ENCODE peak calls at places on chromosomes 16 and 17, in nine cellular contexts. U is heart left ventricle, L is AG09319, P is HFFc6, K is dorsolateral prefrontal cortex, X is glutamatergic neuron, Y is coronary artery, G is fibroblast of pulmonary artery, B is choroid plexus epithelial cell. S is an unnamed sample.

GRCh38 chr16:82888616-82889015 is 261.8 kb downstream of the CDH13 start:
- DNase-seq in U (no peak), L (peak), P (peak), K (no peak), X (no peak), Y (no peak), G (peak), B (peak), S (no peak)

GRCh38 chr17:48912476-48912875 is 4.3 kb downstream of the UBE2Z start:
- DNase-seq in U (no peak), L (no peak), P (no peak), K (no peak), X (no peak), Y (no peak), G (no peak), B (no peak), S (no peak)

GRCh38 chr16:74829637-74830036 is 55.0 kb upstream of the FA2H start:
- DNase-seq in U (no peak), L (no peak), P (no peak), K (no peak), X (no peak), Y (no peak), G (no peak), B (no peak), S (no peak)

GRCh38 chr16:21608647-21609328 is 9.4 kb downstream of the METTL9 start:
- DNase-seq in U (no peak), L (no peak), P (no peak), K (no peak), X (no peak), Y (no peak), G (peak), B (peak), S (peak)

GRCh38 chr17:64025732-64026294 is 5.4 kb upstream of the ICAM2 start:
- DNase-seq in U (peak), L (peak), P (peak), K (no peak), X (peak), Y (no peak), G (peak), B (peak), S (peak)

GRCh38 chr17:68892658-68893057 is 62.5 kb downstream of the ABCA8 start:
- DNase-seq in U (no peak), L (no peak), P (no peak), K (no peak), X (no peak), Y (no peak), G (no peak), B (no peak), S (no peak)

GRCh38 chr17:44655983-44656700 is at the start of gene MEIOC:
- DNase-seq in U (no peak), L (no peak), P (no peak), K (no peak), X (peak), Y (no peak), G (no peak), B (no peak), S (no peak)

GRCh38 chr16:48949636-48950035 is 332.0 kb downstream of the CBLN1 start:
- DNase-seq in U (no peak), L (no peak), P (no peak), K (no peak), X (no peak), Y (no peak), G (no peak), B (no peak), S (no peak)

GRCh38 chr16:66750279-66751134 is 902 bp downstream of the DYNC1LI2 start:
- DNase-seq in U (no peak), L (no peak), P (no peak), K (no peak), X (no peak), Y (no peak), G (no peak), B (peak), S (no peak)

GRCh38 chr17:81814748-81815645 is 11.0 kb downstream of the GCGR start:
- DNase-seq in U (no peak), L (no peak), P (no peak), K (no peak), X (no peak), Y (no peak), G (no peak), B (no peak), S (no peak)

GRCh38 chr17:68456529-68457167 is 648 bp downstream of the WIPI1 start:
- DNase-seq in U (peak), L (peak), P (peak), K (peak), X (peak), Y (peak), G (peak), B (peak), S (no peak)

GRCh38 chr16:88561485-88562369 is 8.5 kb upstream of the ZC3H18 start:
- DNase-seq in U (peak), L (peak), P (peak), K (peak), X (peak), Y (no peak), G (peak), B (peak), S (no peak)

GRCh38 chr16:77531741-77532140 is 96.9 kb upstream of the ADAMTS18 start:
- DNase-seq in U (no peak), L (peak), P (no peak), K (no peak), X (no peak), Y (no peak), G (peak), B (peak), S (no peak)

GRCh38 chr17:81253358-81254131 is 14.4 kb downstream of the NDUFAF8 start:
- DNase-seq in U (no peak), L (no peak), P (no peak), K (peak), X (peak), Y (no peak), G (peak), B (peak), S (no peak)

GRCh38 chr16:85395207-85395912 is 217.8 kb upstream of the GSE1 start:
- DNase-seq in U (peak), L (peak), P (peak), K (peak), X (peak), Y (peak), G (peak), B (peak), S (no peak)

GRCh38 chr16:84574191-84574590 is 43.7 kb downstream of the COTL1 start:
- DNase-seq in U (no peak), L (no peak), P (no peak), K (no peak), X (no peak), Y (no peak), G (no peak), B (no peak), S (no peak)

GRCh38 chr16:30068750-30069574 is 3.4 kb downstream of the ALDOA start:
- DNase-seq in U (no peak), L (no peak), P (peak), K (no peak), X (peak), Y (no peak), G (peak), B (peak), S (no peak)

GRCh38 chr17:41530062-41531048 is 2.2 kb upstream of the KRT19 start:
- DNase-seq in U (no peak), L (peak), P (peak), K (no peak), X (no peak), Y (no peak), G (peak), B (peak), S (no peak)

GRCh38 chr16:81482329-81483063 is 37.9 kb downstream of the CMIP start:
- DNase-seq in U (no peak), L (no peak), P (no peak), K (no peak), X (no peak), Y (no peak), G (no peak), B (no peak), S (no peak)

GRCh38 chr16:89031715-89032659 is 55.0 kb upstream of the CBFA2T3 start:
- DNase-seq in U (no peak), L (no peak), P (no peak), K (no peak), X (no peak), Y (no peak), G (no peak), B (no peak), S (no peak)

GRCh38 chr17:64599187-64599676 is 62.9 kb downstream of the SMURF2 start:
- DNase-seq in U (no peak), L (no peak), P (no peak), K (no peak), X (no peak), Y (no peak), G (no peak), B (peak), S (no peak)

GRCh38 chr17:78242024-78242742 is 10.8 kb downstream of the TMEM235 start:
- DNase-seq in U (no peak), L (no peak), P (no peak), K (no peak), X (no peak), Y (no peak), G (no peak), B (no peak), S (no peak)

GRCh38 chr17:9237661-9238301 is 216.5 kb downstream of the NTN1 start:
- DNase-seq in U (no peak), L (no peak), P (no peak), K (no peak), X (peak), Y (no peak), G (no peak), B (no peak), S (no peak)

GRCh38 chr16:57563761-57564160 is 21.3 kb downstream of the ADGRG5 start:
- DNase-seq in U (no peak), L (no peak), P (no peak), K (no peak), X (no peak), Y (no peak), G (no peak), B (no peak), S (peak)

GRCh38 chr16:81696136-81696958 is 82.7 kb upstream of the PLCG2 start:
- DNase-seq in U (no peak), L (no peak), P (no peak), K (no peak), X (no peak), Y (no peak), G (no peak), B (no peak), S (no peak)

GRCh38 chr17:65022751-65023421 is 33.7 kb downstream of the GNA13 start:
- DNase-seq in U (no peak), L (no peak), P (peak), K (no peak), X (no peak), Y (no peak), G (peak), B (peak), S (no peak)

GRCh38 chr17:48494335-48494734 is 36.5 kb downstream of the HOXB1 start:
- DNase-seq in U (no peak), L (no peak), P (no peak), K (no peak), X (no peak), Y (no peak), G (peak), B (no peak), S (no peak)

GRCh38 chr16:82062645-82063058 is 27.6 kb downstream of the HSD17B2 start:
- DNase-seq in U (no peak), L (peak), P (peak), K (no peak), X (no peak), Y (no peak), G (peak), B (peak), S (no peak)

GRCh38 chr16:79150626-79151025 is 449.9 kb downstream of the MAF start:
- DNase-seq in U (no peak), L (no peak), P (no peak), K (no peak), X (no peak), Y (no peak), G (no peak), B (no peak), S (no peak)

GRCh38 chr17:34720760-34721159 is 141.4 kb downstream of the TMEM132E start:
- DNase-seq in U (no peak), L (no peak), P (no peak), K (no peak), X (no peak), Y (no peak), G (no peak), B (no peak), S (no peak)

GRCh38 chr17:55301521-55302406 is 37.0 kb downstream of the HLF start:
- DNase-seq in U (peak), L (no peak), P (no peak), K (no peak), X (no peak), Y (no peak), G (peak), B (peak), S (no peak)

GRCh38 chr17:34275881-34276280 is 5.9 kb downstream of the CCL7 start:
- DNase-seq in U (no peak), L (peak), P (peak), K (no peak), X (no peak), Y (no peak), G (peak), B (peak), S (no peak)

DNA sequence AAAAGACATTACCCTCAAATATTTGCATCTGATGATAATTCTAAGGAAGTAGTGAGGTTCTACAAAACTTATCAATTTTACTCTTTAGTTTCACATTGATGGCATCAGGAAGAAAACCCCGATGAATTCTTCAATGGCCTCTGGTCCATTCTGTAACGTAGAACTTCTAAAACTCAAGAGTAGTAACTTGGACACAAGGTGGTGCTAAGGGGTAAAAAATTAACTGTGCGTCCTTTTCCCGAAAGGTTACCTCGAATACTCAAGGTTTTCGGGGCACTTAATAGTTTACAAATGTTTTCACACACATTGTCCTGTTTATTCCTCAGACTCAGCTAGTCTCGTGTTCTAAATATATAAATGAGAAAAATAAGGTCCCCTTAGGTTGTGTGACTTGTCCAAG is 517.3 kb upstream of the ZFHX3 start:
- DNase-seq in U (no peak), L (no peak), P (no peak), K (no peak), X (no peak), Y (no peak), G (no peak), B (peak), S (no peak)
- TF ChIP-seq CTCF in U (peak), L (no peak), P (peak), K (peak), X (no peak), Y (peak), G (no peak), B (peak), S (peak)

DNA sequence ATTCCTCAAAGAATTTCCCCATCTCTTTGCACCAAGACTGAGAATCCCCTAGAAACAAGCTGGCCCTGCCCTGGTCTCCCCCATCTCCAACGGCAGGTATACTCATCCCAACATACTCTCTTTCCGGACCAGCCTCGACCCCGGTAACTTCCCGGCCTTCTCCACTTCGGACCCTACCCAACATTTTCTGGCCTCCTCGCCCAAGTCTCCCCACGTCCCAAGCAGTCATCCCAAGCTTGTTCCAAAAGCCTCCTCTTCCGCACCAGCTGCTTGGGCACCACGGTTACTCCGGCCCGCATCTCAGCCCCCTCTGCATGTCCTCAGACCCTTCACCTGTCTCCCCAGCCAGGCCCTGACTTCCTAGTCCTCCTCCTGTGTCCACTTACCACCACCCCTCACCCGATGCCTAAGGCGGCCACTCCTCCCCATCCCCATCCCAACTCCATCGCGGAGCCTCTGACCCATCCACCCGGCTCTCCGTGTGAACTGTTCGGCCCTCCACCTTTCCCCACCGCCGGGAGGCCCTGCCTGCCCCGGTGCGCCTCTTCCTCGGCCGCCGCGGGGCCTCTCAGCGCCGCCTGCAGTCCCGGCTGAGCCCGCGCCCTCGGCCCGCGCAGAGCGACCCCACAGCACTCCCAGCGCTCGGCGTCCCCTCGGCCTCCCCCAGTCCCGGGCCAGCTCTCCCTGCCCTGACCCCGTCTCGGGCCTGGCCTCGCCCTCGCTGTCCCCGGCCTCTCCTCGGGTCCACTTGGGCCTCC is 993 bp downstream of the PITPNA start:
- DNase-seq in U (no peak), L (no peak), P (no peak), K (no peak), X (peak), Y (no peak), G (peak), B (peak), S (no peak)
- TF ChIP-seq CTCF in U (peak), L (peak), P (peak), K (no peak), X (no peak), Y (no peak), G (no peak), B (no peak), S (peak)

GRCh38 chr17:17499402-17500145 is 3.4 kb upstream of the RASD1 start:
- DNase-seq in U (no peak), L (no peak), P (no peak), K (no peak), X (no peak), Y (no peak), G (no peak), B (no peak), S (no peak)

GRCh38 chr17:17503566-17504130 is 7.5 kb upstream of the RASD1 start:
- DNase-seq in U (no peak), L (no peak), P (no peak), K (peak), X (peak), Y (no peak), G (no peak), B (no peak), S (no peak)

GRCh38 chr17:17502741-17503565 is 6.8 kb upstream of the RASD1 start:
- DNase-seq in U (no peak), L (no peak), P (no peak), K (no peak), X (peak), Y (no peak), G (no peak), B (no peak), S (no peak)

GRCh38 chr17:17498606-17499301 is 2.6 kb upstream of the RASD1 start:
- DNase-seq in U (no peak), L (no peak), P (no peak), K (no peak), X (no peak), Y (no peak), G (no peak), B (no peak), S (no peak)

GRCh38 chr17:17500999-17501605 is 4.9 kb upstream of the RASD1 start:
- DNase-seq in U (no peak), L (no peak), P (no peak), K (no peak), X (no peak), Y (no peak), G (no peak), B (no peak), S (no peak)
- TF ChIP-seq CTCF in U (no peak), L (no peak), P (no peak), K (no peak), X (no peak), Y (no peak), G (no peak), B (no peak), S (no peak)

GRCh38 chr16:54932737-54933254 is 2.1 kb downstream of the IRX5 start:
- DNase-seq in U (no peak), L (no peak), P (no peak), K (no peak), X (peak), Y (no peak), G (no peak), B (no peak), S (no peak)

GRCh38 chr16:54931757-54932660 is 1.3 kb downstream of the IRX5 start:
- DNase-seq in U (no peak), L (no peak), P (no peak), K (no peak), X (no peak), Y (no peak), G (no peak), B (no peak), S (no peak)

GRCh38 chr16:54929090-54930033 is 1.3 kb upstream of the IRX5 start:
- DNase-seq in U (peak), L (peak), P (peak), K (peak), X (peak), Y (peak), G (peak), B (peak), S (peak)

GRCh38 chr16:54930034-54930938 is at the start of gene IRX5:
- DNase-seq in U (peak), L (peak), P (peak), K (peak), X (peak), Y (peak), G (peak), B (peak), S (peak)

GRCh38 chr16:54931041-54931756 is 534 bp downstream of the IRX5 start:
- DNase-seq in U (peak), L (no peak), P (peak), K (no peak), X (peak), Y (no peak), G (no peak), B (peak), S (peak)
- TF ChIP-seq CTCF in U (no peak), L (no peak), P (no peak), K (no peak), X (no peak), Y (no peak), G (no peak), B (no peak), S (no peak)

GRCh38 chr17:50272246-50272645 is 2.0 kb upstream of the TMEM92 start:
- DNase-seq in U (no peak), L (no peak), P (no peak), K (no peak), X (no peak), Y (no peak), G (no peak), B (no peak), S (no peak)
- TF ChIP-seq CTCF in U (no peak), L (no peak), P (no peak), K (no peak), X (no peak), Y (no peak), G (no peak), B (no peak), S (no peak)

GRCh38 chr17:6422654-6423241 is 12.2 kb downstream of the AIPL1 start:
- DNase-seq in U (no peak), L (no peak), P (no peak), K (no peak), X (no peak), Y (no peak), G (no peak), B (no peak), S (no peak)
- TF ChIP-seq CTCF in U (no peak), L (no peak), P (no peak), K (no peak), X (no peak), Y (no peak), G (no peak), B (no peak), S (no peak)

GRCh38 chr16:4431023-4431422 is 5.4 kb downstream of the DNAJA3 start:
- DNase-seq in U (no peak), L (no peak), P (no peak), K (no peak), X (no peak), Y (no peak), G (no peak), B (no peak), S (no peak)

GRCh38 chr16:4435668-4436067 is 10.0 kb downstream of the DNAJA3 start:
- DNase-seq in U (no peak), L (no peak), P (no peak), K (no peak), X (no peak), Y (no peak), G (no peak), B (peak), S (no peak)

GRCh38 chr16:4437366-4437765 is 11.7 kb downstream of the DNAJA3 start:
- DNase-seq in U (no peak), L (no peak), P (no peak), K (no peak), X (no peak), Y (no peak), G (no peak), B (no peak), S (no peak)

GRCh38 chr16:4433228-4433627 is 7.6 kb downstream of the DNAJA3 start:
- DNase-seq in U (no peak), L (no peak), P (no peak), K (no peak), X (no peak), Y (no peak), G (no peak), B (no peak), S (no peak)

GRCh38 chr16:4433914-4434787 is 8.5 kb downstream of the DNAJA3 start:
- DNase-seq in U (no peak), L (no peak), P (no peak), K (no peak), X (no peak), Y (no peak), G (no peak), B (no peak), S (no peak)
- TF ChIP-seq CTCF in U (no peak), L (no peak), P (no peak), K (no peak), X (no peak), Y (no peak), G (no peak), B (no peak), S (no peak)

GRCh38 chr16:28063611-28064061 is at the start of gene GSG1L:
- DNase-seq in U (no peak), L (no peak), P (no peak), K (no peak), X (peak), Y (no peak), G (no peak), B (no peak), S (no peak)
- TF ChIP-seq CTCF in U (peak), L (no peak), P (no peak), K (peak), X (no peak), Y (peak), G (no peak), B (no peak), S (peak)